ENCODE peak calls at places on chromosomes 11 and 22, in four cellular contexts. A is hypothalamus; E is stimulated activated CD4-positive, alpha-beta T cell treated with anti-CD3 and anti-CD28 coated beads, Interleukin-12 subunit alpha, Interleukin-12 subunit beta, amount 100 ng/mL, for 4 hours; H is right lobe of liver. V is an unnamed sample.

GRCh38 chr11:113384551-113384950 is 3.0 kb upstream of the ANKK1 start:
- DNase-seq in E (no peak), H (no peak), A (no peak), V (peak; percentile 16)

GRCh38 chr22:34414467-34415440 is 494.5 kb upstream of the LARGE1 start:
- DNase-seq in E (no peak), H (peak; percentile 69), A (no peak), V (peak; percentile 15)

GRCh38 chr11:2180775-2181370 is 9.3 kb upstream of the TH start:
- DNase-seq in H (no peak), E (no peak), A (no peak), V (no peak)

GRCh38 chr22:45738206-45738605 is 66.6 kb downstream of the ATXN10 start:
- DNase-seq in A (no peak), E (no peak), H (no peak), V (no peak)

GRCh38 chr22:39942433-39943213 is 17.6 kb upstream of the TMA7B start:
- DNase-seq in A (no peak), H (no peak), E (no peak), V (no peak)

GRCh38 chr22:20243545-20244249 is 24.4 kb downstream of the RTN4R start:
- DNase-seq in E (peak; percentile 44), A (peak; percentile 72), H (peak; percentile 79), V (no peak)

GRCh38 chr22:17190702-17191101 is 28.5 kb downstream of the ADA2 start:
- DNase-seq in E (no peak), A (no peak), H (no peak), V (no peak)

GRCh38 chr11:19843106-19843505 is 130.5 kb downstream of the NAV2 start:
- DNase-seq in H (no peak), E (no peak), A (no peak), V (no peak)

GRCh38 chr22:31040542-31041398 is 40.3 kb upstream of the SMTN start:
- DNase-seq in H (no peak), E (no peak), A (no peak), V (no peak)

GRCh38 chr11:47399860-47400812 is 8.3 kb upstream of the SLC39A13 start:
- DNase-seq in A (no peak), E (peak; percentile 40), H (no peak), V (no peak)

GRCh38 chr11:39724404-39724803 is 1735.0 kb downstream of the LRRC4C start:
- DNase-seq in A (no peak), E (no peak), H (no peak), V (no peak)

GRCh38 chr11:88626216-88626615 is 288.7 kb upstream of the CTSC start:
- DNase-seq in A (no peak), H (no peak), E (no peak), V (no peak)

GRCh38 chr11:57353461-57354251 is 15.5 kb downstream of the P2RX3 start:
- DNase-seq in H (no peak), A (no peak), E (no peak), V (no peak)

GRCh38 chr11:65662247-65662801 is 392 bp downstream of the RELA start:
- DNase-seq in E (no peak), A (no peak), H (no peak), V (no peak)

GRCh38 chr22:29183971-29184595 is 21.6 kb upstream of the EMID1 start:
- DNase-seq in E (no peak), A (no peak), H (no peak), V (no peak)